ENCODE peak calls at places on chromosomes 1 and 21, in eight cellular contexts. One of them, this sample, is unnamed.
A peak's percentile ranks its signal among the peaks of the same experiment; 100 is the strongest.

GRCh38 chr1:55196433-55197035 is 18.6 kb downstream of the USP24 start:
- DNase-seq in mammary epithelial cell: no peak
- DNase-seq in breast epithelium: no peak
- DNase-seq in dorsolateral prefrontal cortex: no peak
- DNase-seq in MM.1S: no peak
- DNase-seq in lower lobe of right lung: no peak
- DNase-seq in K562: peak; percentile 23
- DNase-seq in H1: no peak
- DNase-seq in this sample: no peak

GRCh38 chr1:63632110-63632509 is 38.9 kb downstream of the PGM1 start:
- DNase-seq in MM.1S: no peak
- DNase-seq in mammary epithelial cell: peak; percentile 20
- DNase-seq in K562: no peak
- DNase-seq in H1: no peak
- DNase-seq in lower lobe of right lung: no peak
- DNase-seq in dorsolateral prefrontal cortex: no peak
- DNase-seq in breast epithelium: no peak
- DNase-seq in this sample: no peak

GRCh38 chr21:42495765-42496119 is 282 bp downstream of the RSPH1 start:
- DNase-seq in breast epithelium: no peak
- DNase-seq in H1: no peak
- DNase-seq in MM.1S: no peak
- DNase-seq in lower lobe of right lung: no peak
- DNase-seq in mammary epithelial cell: no peak
- DNase-seq in dorsolateral prefrontal cortex: peak; percentile 45
- DNase-seq in K562: no peak
- DNase-seq in this sample: no peak

GRCh38 chr1:66365628-66366027 is 168.3 kb upstream of the SGIP1 start:
- DNase-seq in breast epithelium: no peak
- DNase-seq in H1: no peak
- DNase-seq in lower lobe of right lung: no peak
- DNase-seq in MM.1S: no peak
- DNase-seq in dorsolateral prefrontal cortex: no peak
- DNase-seq in K562: no peak
- DNase-seq in mammary epithelial cell: no peak
- DNase-seq in this sample: no peak

GRCh38 chr1:64826991-64827390 is 82.1 kb downstream of the RAVER2 start:
- DNase-seq in breast epithelium: no peak
- DNase-seq in mammary epithelial cell: no peak
- DNase-seq in lower lobe of right lung: no peak
- DNase-seq in MM.1S: peak; percentile 82
- DNase-seq in dorsolateral prefrontal cortex: no peak
- DNase-seq in K562: no peak
- DNase-seq in H1: no peak
- DNase-seq in this sample: no peak

GRCh38 chr1:112769611-112770010 is 54.5 kb upstream of the PPM1J start:
- DNase-seq in MM.1S: no peak
- DNase-seq in mammary epithelial cell: peak; percentile 19
- DNase-seq in breast epithelium: no peak
- DNase-seq in dorsolateral prefrontal cortex: no peak
- DNase-seq in H1: no peak
- DNase-seq in K562: no peak
- DNase-seq in lower lobe of right lung: no peak
- DNase-seq in this sample: no peak

GRCh38 chr1:117396074-117396473 is 28.8 kb downstream of the MAN1A2 start:
- DNase-seq in breast epithelium: no peak
- DNase-seq in MM.1S: no peak
- DNase-seq in H1: no peak
- DNase-seq in dorsolateral prefrontal cortex: no peak
- DNase-seq in K562: no peak
- DNase-seq in mammary epithelial cell: no peak
- DNase-seq in lower lobe of right lung: no peak
- DNase-seq in this sample: no peak

GRCh38 chr1:165598676-165599059 is 32.4 kb upstream of the MGST3 start:
- DNase-seq in K562: no peak
- DNase-seq in breast epithelium: no peak
- DNase-seq in lower lobe of right lung: no peak
- DNase-seq in dorsolateral prefrontal cortex: no peak
- DNase-seq in MM.1S: no peak
- DNase-seq in H1: no peak
- DNase-seq in mammary epithelial cell: no peak
- DNase-seq in this sample: no peak

GRCh38 chr1:180929389-180929788 is 16.7 kb downstream of the KIAA1614 start:
- DNase-seq in K562: no peak
- DNase-seq in lower lobe of right lung: no peak
- DNase-seq in mammary epithelial cell: no peak
- DNase-seq in MM.1S: no peak
- DNase-seq in dorsolateral prefrontal cortex: no peak
- DNase-seq in H1: no peak
- DNase-seq in breast epithelium: no peak
- DNase-seq in this sample: no peak

GRCh38 chr1:160797861-160798273 is 1.9 kb downstream of the LY9 start:
- DNase-seq in breast epithelium: no peak
- DNase-seq in dorsolateral prefrontal cortex: no peak
- DNase-seq in mammary epithelial cell: peak; percentile 75
- DNase-seq in H1: no peak
- DNase-seq in lower lobe of right lung: no peak
- DNase-seq in K562: no peak
- DNase-seq in MM.1S: peak; percentile 38
- DNase-seq in this sample: no peak

GRCh38 chr1:43978551-43979260 is at the start of gene B4GALT2:
- DNase-seq in MM.1S: peak; percentile 49
- DNase-seq in lower lobe of right lung: no peak
- DNase-seq in K562: peak; percentile 92
- DNase-seq in dorsolateral prefrontal cortex: no peak
- DNase-seq in mammary epithelial cell: peak; percentile 23
- DNase-seq in breast epithelium: no peak
- DNase-seq in H1: peak; percentile 75
- DNase-seq in this sample: no peak

GRCh38 chr1:100523038-100523649 is 14.8 kb upstream of the GPR88 start:
- DNase-seq in breast epithelium: no peak
- DNase-seq in H1: no peak
- DNase-seq in dorsolateral prefrontal cortex: no peak
- DNase-seq in mammary epithelial cell: no peak
- DNase-seq in lower lobe of right lung: no peak
- DNase-seq in K562: no peak
- DNase-seq in MM.1S: peak; percentile 25
- DNase-seq in this sample: no peak

GRCh38 chr1:154557939-154558609 is 388 bp downstream of the UBE2Q1 start:
- DNase-seq in K562: peak; percentile 32
- DNase-seq in H1: peak; percentile 50
- DNase-seq in lower lobe of right lung: peak; percentile 82
- DNase-seq in mammary epithelial cell: no peak
- DNase-seq in MM.1S: peak; percentile 58
- DNase-seq in dorsolateral prefrontal cortex: no peak
- DNase-seq in breast epithelium: peak; percentile 63
- DNase-seq in this sample: no peak

GRCh38 chr1:47403321-47403720 is 12.8 kb upstream of the FOXE3 start:
- DNase-seq in lower lobe of right lung: no peak
- DNase-seq in mammary epithelial cell: no peak
- DNase-seq in H1: no peak
- DNase-seq in dorsolateral prefrontal cortex: no peak
- DNase-seq in MM.1S: no peak
- DNase-seq in breast epithelium: no peak
- DNase-seq in K562: no peak
- DNase-seq in this sample: no peak

GRCh38 chr1:194102607-194103006 is 916.2 kb upstream of the B3GALT2 start:
- DNase-seq in mammary epithelial cell: peak; percentile 1
- DNase-seq in breast epithelium: no peak
- DNase-seq in MM.1S: no peak
- DNase-seq in K562: no peak
- DNase-seq in dorsolateral prefrontal cortex: no peak
- DNase-seq in H1: no peak
- DNase-seq in lower lobe of right lung: no peak
- DNase-seq in this sample: no peak
- TF ChIP-seq CTCF in mammary epithelial cell: no peak
- TF ChIP-seq CTCF in breast epithelium: no peak
- TF ChIP-seq CTCF in MM.1S: peak; percentile 31
- TF ChIP-seq CTCF in K562: no peak
- TF ChIP-seq CTCF in dorsolateral prefrontal cortex: no peak
- TF ChIP-seq CTCF in H1: peak; percentile 52
- TF ChIP-seq CTCF in lower lobe of right lung: no peak
- TF ChIP-seq CTCF in this sample: peak; percentile 43

GRCh38 chr1:233675394-233675793 is 61.5 kb downstream of the KCNK1 start:
- DNase-seq in breast epithelium: no peak
- DNase-seq in K562: no peak
- DNase-seq in lower lobe of right lung: no peak
- DNase-seq in MM.1S: no peak
- DNase-seq in H1: no peak
- DNase-seq in dorsolateral prefrontal cortex: no peak
- DNase-seq in mammary epithelial cell: no peak
- DNase-seq in this sample: no peak

GRCh38 chr1:233671286-233671685 is 57.4 kb downstream of the KCNK1 start:
- DNase-seq in lower lobe of right lung: no peak
- DNase-seq in MM.1S: no peak
- DNase-seq in dorsolateral prefrontal cortex: peak; percentile 31
- DNase-seq in mammary epithelial cell: no peak
- DNase-seq in breast epithelium: no peak
- DNase-seq in K562: no peak
- DNase-seq in H1: no peak
- DNase-seq in this sample: no peak

GRCh38 chr1:233672732-233673131 is 58.8 kb downstream of the KCNK1 start:
- DNase-seq in dorsolateral prefrontal cortex: no peak
- DNase-seq in MM.1S: no peak
- DNase-seq in mammary epithelial cell: no peak
- DNase-seq in K562: no peak
- DNase-seq in breast epithelium: no peak
- DNase-seq in lower lobe of right lung: no peak
- DNase-seq in H1: no peak
- DNase-seq in this sample: no peak

GRCh38 chr1:233673947-233674431 is 60.1 kb downstream of the KCNK1 start:
- DNase-seq in K562: peak; percentile 62
- DNase-seq in MM.1S: no peak
- DNase-seq in H1: no peak
- DNase-seq in breast epithelium: no peak
- DNase-seq in mammary epithelial cell: no peak
- DNase-seq in lower lobe of right lung: no peak
- DNase-seq in dorsolateral prefrontal cortex: no peak
- DNase-seq in this sample: peak; percentile 70

GRCh38 chr1:233673146-233673946 is 59.4 kb downstream of the KCNK1 start:
- DNase-seq in H1: no peak
- DNase-seq in K562: no peak
- DNase-seq in lower lobe of right lung: no peak
- DNase-seq in dorsolateral prefrontal cortex: no peak
- DNase-seq in MM.1S: no peak
- DNase-seq in mammary epithelial cell: no peak
- DNase-seq in breast epithelium: no peak
- DNase-seq in this sample: no peak
- H3K4me3 ChIP-seq in H1: no peak overlapping the region
- H3K4me3 ChIP-seq in K562: no peak overlapping the region
- H3K4me3 ChIP-seq in lower lobe of right lung: no peak overlapping the region
- H3K4me3 ChIP-seq in dorsolateral prefrontal cortex: no peak overlapping the region
- H3K4me3 ChIP-seq in MM.1S: no peak overlapping the region
- H3K4me3 ChIP-seq in mammary epithelial cell: no peak overlapping the region
- H3K4me3 ChIP-seq in breast epithelium: no peak overlapping the region
- H3K4me3 ChIP-seq in this sample: no peak overlapping the region

GRCh38 chr1:11568687-11569086 is 85.5 kb downstream of the FBXO2 start:
- DNase-seq in dorsolateral prefrontal cortex: no peak
- DNase-seq in mammary epithelial cell: peak; percentile 71
- DNase-seq in lower lobe of right lung: no peak
- DNase-seq in breast epithelium: no peak
- DNase-seq in H1: no peak
- DNase-seq in MM.1S: peak; percentile 92
- DNase-seq in K562: no peak
- DNase-seq in this sample: no peak

GRCh38 chr1:11571906-11572616 is 82.2 kb downstream of the FBXO2 start:
- DNase-seq in dorsolateral prefrontal cortex: no peak
- DNase-seq in mammary epithelial cell: no peak
- DNase-seq in lower lobe of right lung: no peak
- DNase-seq in MM.1S: peak; percentile 57
- DNase-seq in breast epithelium: no peak
- DNase-seq in K562: peak; percentile 60
- DNase-seq in H1: peak; percentile 85
- DNase-seq in this sample: no peak

GRCh38 chr1:11570821-11571220 is 83.4 kb downstream of the FBXO2 start:
- DNase-seq in lower lobe of right lung: no peak
- DNase-seq in mammary epithelial cell: no peak
- DNase-seq in H1: no peak
- DNase-seq in K562: no peak
- DNase-seq in MM.1S: no peak
- DNase-seq in dorsolateral prefrontal cortex: no peak
- DNase-seq in breast epithelium: no peak
- DNase-seq in this sample: no peak

GRCh38 chr1:11569551-11569950 is 84.7 kb downstream of the FBXO2 start:
- DNase-seq in K562: no peak
- DNase-seq in dorsolateral prefrontal cortex: no peak
- DNase-seq in H1: no peak
- DNase-seq in mammary epithelial cell: peak; percentile 70
- DNase-seq in breast epithelium: no peak
- DNase-seq in MM.1S: no peak
- DNase-seq in lower lobe of right lung: no peak
- DNase-seq in this sample: no peak

DNA sequence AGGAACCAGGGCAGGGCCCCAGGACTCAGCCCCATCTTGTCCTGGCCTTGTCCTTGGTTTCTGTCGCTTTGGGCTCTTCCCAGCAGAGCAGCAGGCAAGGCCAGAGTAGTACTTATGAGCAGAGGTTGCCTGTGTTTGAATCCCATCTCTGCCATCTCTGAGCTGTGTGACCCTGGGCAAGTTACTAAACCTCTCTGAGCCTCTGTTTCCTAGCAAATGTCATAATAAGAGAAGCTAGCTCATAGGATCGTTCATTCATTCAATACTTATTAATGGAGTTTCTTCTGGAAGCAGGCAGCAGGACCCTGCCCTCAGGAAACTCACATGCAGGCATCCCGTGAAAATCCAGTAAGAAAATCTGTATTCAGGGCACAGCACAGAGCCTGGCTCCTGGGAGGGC is 84.3 kb downstream of the FBXO2 start:
- DNase-seq in lower lobe of right lung: no peak
- DNase-seq in breast epithelium: no peak
- DNase-seq in K562: no peak
- DNase-seq in dorsolateral prefrontal cortex: no peak
- DNase-seq in MM.1S: no peak
- DNase-seq in H1: no peak
- DNase-seq in mammary epithelial cell: no peak
- DNase-seq in this sample: no peak
- H3K27me3 ChIP-seq in lower lobe of right lung: peaks cover 21% of the 10 kb centered on the region
- H3K27me3 ChIP-seq in breast epithelium: peaks cover 31% of the 10 kb centered on the region
- H3K27me3 ChIP-seq in K562: peaks cover 36% of the 10 kb centered on the region
- H3K27me3 ChIP-seq in dorsolateral prefrontal cortex: peaks cover 7% of the 10 kb centered on the region
- H3K27me3 ChIP-seq in MM.1S: no peaks in the 10 kb centered on the region
- H3K27me3 ChIP-seq in H1: no peaks in the 10 kb centered on the region
- H3K27me3 ChIP-seq in mammary epithelial cell: no peaks in the 10 kb centered on the region
- H3K27me3 ChIP-seq in this sample: peaks cover 2% of the 10 kb centered on the region

GRCh38 chr1:152622803-152623202 is at the start of gene LCE3A:
- DNase-seq in K562: no peak
- DNase-seq in lower lobe of right lung: no peak
- DNase-seq in breast epithelium: no peak
- DNase-seq in dorsolateral prefrontal cortex: no peak
- DNase-seq in mammary epithelial cell: no peak
- DNase-seq in H1: no peak
- DNase-seq in MM.1S: peak; percentile 83
- DNase-seq in this sample: no peak

GRCh38 chr1:152621993-152622392 is 910 bp downstream of the LCE3A start:
- DNase-seq in H1: no peak
- DNase-seq in mammary epithelial cell: no peak
- DNase-seq in breast epithelium: no peak
- DNase-seq in MM.1S: no peak
- DNase-seq in lower lobe of right lung: no peak
- DNase-seq in K562: no peak
- DNase-seq in dorsolateral prefrontal cortex: no peak
- DNase-seq in this sample: no peak

GRCh38 chr1:152626688-152627087 is 3.8 kb upstream of the LCE3A start:
- DNase-seq in MM.1S: no peak
- DNase-seq in lower lobe of right lung: no peak
- DNase-seq in mammary epithelial cell: peak; percentile 74
- DNase-seq in H1: no peak
- DNase-seq in K562: no peak
- DNase-seq in breast epithelium: no peak
- DNase-seq in dorsolateral prefrontal cortex: no peak
- DNase-seq in this sample: no peak

GRCh38 chr1:152623203-152623844 is 421 bp upstream of the LCE3A start:
- DNase-seq in MM.1S: peak; percentile 35
- DNase-seq in mammary epithelial cell: no peak
- DNase-seq in lower lobe of right lung: no peak
- DNase-seq in dorsolateral prefrontal cortex: no peak
- DNase-seq in breast epithelium: no peak
- DNase-seq in K562: peak; percentile 58
- DNase-seq in H1: peak; percentile 47
- DNase-seq in this sample: no peak
- TF ChIP-seq CTCF in MM.1S: peak; percentile 71
- TF ChIP-seq CTCF in mammary epithelial cell: no peak
- TF ChIP-seq CTCF in lower lobe of right lung: no peak
- TF ChIP-seq CTCF in dorsolateral prefrontal cortex: no peak
- TF ChIP-seq CTCF in breast epithelium: no peak
- TF ChIP-seq CTCF in K562: peak; percentile 44
- TF ChIP-seq CTCF in H1: peak; percentile 11
- TF ChIP-seq CTCF in this sample: no peak